ENCODE peak calls at places on chromosomes 16 and 17, in four cellular contexts. One of them, this sample, is unnamed.

GRCh38 chr17:81693491-81694360 is 9.4 kb upstream of the MRPL12 start:
- DNase-seq in HCT116: no peak
- DNase-seq in prostate gland: no peak
- DNase-seq in GM12878: no peak
- DNase-seq in this sample: no peak

GRCh38 chr16:86634290-86634689 is 55.9 kb downstream of the FOXL1 start:
- DNase-seq in HCT116: peak
- DNase-seq in prostate gland: no peak
- DNase-seq in GM12878: no peak
- DNase-seq in this sample: no peak

GRCh38 chr17:47225436-47225858 is 16.3 kb downstream of the MYL4 start:
- DNase-seq in HCT116: peak
- DNase-seq in prostate gland: peak
- DNase-seq in GM12878: no peak
- DNase-seq in this sample: no peak

GRCh38 chr16:24520983-24521382 is 18.4 kb upstream of the RBBP6 start:
- DNase-seq in HCT116: no peak
- DNase-seq in prostate gland: no peak
- DNase-seq in GM12878: no peak
- DNase-seq in this sample: no peak

GRCh38 chr16:47018223-47018891 is 44.9 kb upstream of the DNAJA2 start:
- DNase-seq in HCT116: peak
- DNase-seq in prostate gland: peak
- DNase-seq in GM12878: peak
- DNase-seq in this sample: peak

GRCh38 chr16:1762879-1763520 is 8.3 kb downstream of the NME3 start:
- DNase-seq in HCT116: no peak
- DNase-seq in prostate gland: no peak
- DNase-seq in GM12878: no peak
- DNase-seq in this sample: no peak

GRCh38 chr16:79301036-79301435 is 299.5 kb downstream of the MAF start:
- DNase-seq in HCT116: no peak
- DNase-seq in prostate gland: no peak
- DNase-seq in GM12878: no peak
- DNase-seq in this sample: no peak

GRCh38 chr16:17228048-17228707 is 242.6 kb downstream of the XYLT1 start:
- DNase-seq in HCT116: no peak
- DNase-seq in prostate gland: no peak
- DNase-seq in GM12878: no peak
- DNase-seq in this sample: no peak

GRCh38 chr16:54935411-54936085 is 4.9 kb downstream of the IRX5 start:
- DNase-seq in HCT116: no peak
- DNase-seq in prostate gland: no peak
- DNase-seq in GM12878: no peak
- DNase-seq in this sample: no peak

GRCh38 chr17:4735825-4736651 is 3.6 kb upstream of the ZMYND15 start:
- DNase-seq in HCT116: no peak
- DNase-seq in prostate gland: no peak
- DNase-seq in GM12878: no peak
- DNase-seq in this sample: no peak

GRCh38 chr17:17254026-17254425 is 17.1 kb upstream of the FLCN start:
- DNase-seq in HCT116: no peak
- DNase-seq in prostate gland: no peak
- DNase-seq in GM12878: no peak
- DNase-seq in this sample: no peak

GRCh38 chr16:58563235-58563634 is 47.9 kb downstream of the SETD6 start:
- DNase-seq in HCT116: no peak
- DNase-seq in prostate gland: no peak
- DNase-seq in GM12878: no peak
- DNase-seq in this sample: no peak

GRCh38 chr17:42127414-42127813 is 4.8 kb downstream of the HSPB9 start:
- DNase-seq in HCT116: no peak
- DNase-seq in prostate gland: no peak
- DNase-seq in GM12878: no peak
- DNase-seq in this sample: no peak

GRCh38 chr17:42130310-42130936 is 7.8 kb downstream of the HSPB9 start:
- DNase-seq in HCT116: no peak
- DNase-seq in prostate gland: no peak
- DNase-seq in GM12878: no peak
- DNase-seq in this sample: no peak

GRCh38 chr17:42131232-42131631 is 8.6 kb downstream of the HSPB9 start:
- DNase-seq in HCT116: no peak
- DNase-seq in prostate gland: no peak
- DNase-seq in GM12878: no peak
- DNase-seq in this sample: no peak

GRCh38 chr17:42126836-42127235 is 4.2 kb downstream of the HSPB9 start:
- DNase-seq in HCT116: no peak
- DNase-seq in prostate gland: no peak
- DNase-seq in GM12878: no peak
- DNase-seq in this sample: no peak

GRCh38 chr17:42129109-42129837 is 6.7 kb downstream of the HSPB9 start:
- DNase-seq in HCT116: no peak
- DNase-seq in prostate gland: no peak
- DNase-seq in GM12878: no peak
- DNase-seq in this sample: no peak
- TF ChIP-seq POLR2AphosphoS5 in HCT116: no peak
- TF ChIP-seq POLR2AphosphoS5 in prostate gland: no peak
- TF ChIP-seq POLR2AphosphoS5 in GM12878: no peak
- TF ChIP-seq POLR2AphosphoS5 in this sample: peak

GRCh38 chr16:88358033-88358481 is 24.7 kb upstream of the ZNF469 start:
- DNase-seq in HCT116: no peak
- DNase-seq in prostate gland: no peak
- DNase-seq in GM12878: no peak
- DNase-seq in this sample: no peak
- TF ChIP-seq POLR2AphosphoS5 in HCT116: no peak
- TF ChIP-seq POLR2AphosphoS5 in prostate gland: no peak
- TF ChIP-seq POLR2AphosphoS5 in GM12878: no peak
- TF ChIP-seq POLR2AphosphoS5 in this sample: no peak

GRCh38 chr17:46170609-46171432 is 22.4 kb downstream of the KANSL1 start:
- DNase-seq in HCT116: no peak
- DNase-seq in prostate gland: no peak
- DNase-seq in GM12878: no peak
- DNase-seq in this sample: no peak
- TF ChIP-seq POLR2AphosphoS5 in HCT116: no peak
- TF ChIP-seq POLR2AphosphoS5 in prostate gland: no peak
- TF ChIP-seq POLR2AphosphoS5 in GM12878: no peak
- TF ChIP-seq POLR2AphosphoS5 in this sample: peak

GRCh38 chr17:72387969-72388368 is 267.1 kb downstream of the SOX9 start:
- DNase-seq in HCT116: no peak
- DNase-seq in prostate gland: no peak
- DNase-seq in GM12878: no peak
- DNase-seq in this sample: no peak
- TF ChIP-seq POLR2AphosphoS5 in HCT116: no peak
- TF ChIP-seq POLR2AphosphoS5 in prostate gland: no peak
- TF ChIP-seq POLR2AphosphoS5 in GM12878: no peak
- TF ChIP-seq POLR2AphosphoS5 in this sample: no peak

GRCh38 chr17:66836063-66837005 is 1.4 kb downstream of the CACNG5 start:
- DNase-seq in HCT116: no peak
- DNase-seq in prostate gland: no peak
- DNase-seq in GM12878: no peak
- DNase-seq in this sample: no peak
- TF ChIP-seq POLR2AphosphoS5 in HCT116: no peak
- TF ChIP-seq POLR2AphosphoS5 in prostate gland: no peak
- TF ChIP-seq POLR2AphosphoS5 in GM12878: no peak
- TF ChIP-seq POLR2AphosphoS5 in this sample: no peak

DNA sequence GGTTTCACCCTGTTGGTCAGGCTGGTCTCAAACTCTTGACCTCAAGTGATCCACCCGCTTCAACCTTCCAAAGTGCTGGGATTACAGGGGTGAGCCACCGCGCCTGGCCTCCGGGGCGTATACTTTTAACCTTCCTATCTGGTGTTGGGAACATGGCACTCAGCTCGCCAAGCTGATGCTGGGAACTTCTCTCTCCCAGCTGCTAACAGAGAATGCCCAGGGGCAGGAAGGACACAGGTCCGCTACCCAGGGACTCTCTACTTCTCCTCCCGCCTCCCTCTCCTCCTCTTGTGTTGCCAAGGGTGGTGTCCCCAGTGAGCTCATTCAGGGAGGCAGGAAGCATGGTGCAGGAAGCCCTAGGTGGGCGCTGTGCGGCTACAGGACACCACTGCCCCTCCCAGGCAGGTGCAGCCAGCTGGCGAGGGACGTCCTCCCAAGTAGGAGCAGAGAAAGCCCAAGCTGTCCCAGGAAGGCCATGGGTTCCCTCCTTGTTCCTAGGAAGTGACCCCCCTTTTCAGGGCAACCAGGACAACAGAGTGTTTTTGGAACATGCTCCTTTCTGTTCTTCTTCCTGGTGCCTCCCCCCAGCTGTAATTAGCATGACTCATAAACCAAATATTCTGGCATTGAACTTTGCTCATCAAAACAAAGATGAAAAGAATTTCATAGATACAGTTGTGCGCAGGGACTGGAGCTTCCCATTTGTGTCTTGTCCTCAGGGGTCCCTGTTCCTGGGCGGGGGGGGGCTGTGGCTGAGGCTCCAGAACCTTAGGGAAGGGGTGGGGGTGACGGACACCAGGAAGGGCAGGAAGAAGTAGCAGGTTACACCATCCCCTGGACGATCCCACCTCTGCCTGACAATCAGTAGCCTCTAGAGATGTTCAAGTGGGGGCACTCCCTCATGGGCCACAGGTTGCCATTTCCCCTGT is 2.6 kb downstream of the C1QTNF1 start:
- DNase-seq in HCT116: peak
- DNase-seq in prostate gland: no peak
- DNase-seq in GM12878: no peak
- DNase-seq in this sample: no peak
- TF ChIP-seq POLR2AphosphoS5 in HCT116: no peak
- TF ChIP-seq POLR2AphosphoS5 in prostate gland: peak
- TF ChIP-seq POLR2AphosphoS5 in GM12878: no peak
- TF ChIP-seq POLR2AphosphoS5 in this sample: no peak

GRCh38 chr17:40028595-40028994 is 13.4 kb downstream of the CSF3 start:
- DNase-seq in HCT116: no peak
- DNase-seq in prostate gland: no peak
- DNase-seq in GM12878: no peak
- DNase-seq in this sample: no peak
- TF ChIP-seq POLR2AphosphoS5 in HCT116: no peak
- TF ChIP-seq POLR2AphosphoS5 in prostate gland: no peak
- TF ChIP-seq POLR2AphosphoS5 in GM12878: no peak
- TF ChIP-seq POLR2AphosphoS5 in this sample: no peak

DNA sequence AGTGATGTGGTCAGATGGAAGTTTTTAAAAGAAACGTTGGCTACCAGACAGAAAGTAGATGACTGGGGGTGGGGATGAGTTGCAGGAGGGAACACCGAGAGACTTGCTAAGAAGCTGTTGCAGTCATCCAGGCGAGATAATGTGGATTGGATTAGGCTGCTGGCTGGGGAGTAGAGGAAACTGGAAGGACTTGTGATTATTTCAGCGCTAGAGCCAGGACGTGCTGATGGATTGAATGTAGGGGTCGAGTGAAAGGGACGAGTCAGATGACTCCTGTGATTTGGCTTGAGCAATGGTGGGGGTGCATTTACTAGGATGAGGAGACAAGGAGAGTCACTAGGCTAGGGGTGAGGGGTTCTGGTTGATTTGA is 88.5 kb downstream of the CLEC16A start:
- DNase-seq in HCT116: no peak
- DNase-seq in prostate gland: no peak
- DNase-seq in GM12878: no peak
- DNase-seq in this sample: no peak
- TF ChIP-seq POLR2AphosphoS5 in HCT116: no peak
- TF ChIP-seq POLR2AphosphoS5 in prostate gland: peak
- TF ChIP-seq POLR2AphosphoS5 in GM12878: no peak
- TF ChIP-seq POLR2AphosphoS5 in this sample: no peak

DNA sequence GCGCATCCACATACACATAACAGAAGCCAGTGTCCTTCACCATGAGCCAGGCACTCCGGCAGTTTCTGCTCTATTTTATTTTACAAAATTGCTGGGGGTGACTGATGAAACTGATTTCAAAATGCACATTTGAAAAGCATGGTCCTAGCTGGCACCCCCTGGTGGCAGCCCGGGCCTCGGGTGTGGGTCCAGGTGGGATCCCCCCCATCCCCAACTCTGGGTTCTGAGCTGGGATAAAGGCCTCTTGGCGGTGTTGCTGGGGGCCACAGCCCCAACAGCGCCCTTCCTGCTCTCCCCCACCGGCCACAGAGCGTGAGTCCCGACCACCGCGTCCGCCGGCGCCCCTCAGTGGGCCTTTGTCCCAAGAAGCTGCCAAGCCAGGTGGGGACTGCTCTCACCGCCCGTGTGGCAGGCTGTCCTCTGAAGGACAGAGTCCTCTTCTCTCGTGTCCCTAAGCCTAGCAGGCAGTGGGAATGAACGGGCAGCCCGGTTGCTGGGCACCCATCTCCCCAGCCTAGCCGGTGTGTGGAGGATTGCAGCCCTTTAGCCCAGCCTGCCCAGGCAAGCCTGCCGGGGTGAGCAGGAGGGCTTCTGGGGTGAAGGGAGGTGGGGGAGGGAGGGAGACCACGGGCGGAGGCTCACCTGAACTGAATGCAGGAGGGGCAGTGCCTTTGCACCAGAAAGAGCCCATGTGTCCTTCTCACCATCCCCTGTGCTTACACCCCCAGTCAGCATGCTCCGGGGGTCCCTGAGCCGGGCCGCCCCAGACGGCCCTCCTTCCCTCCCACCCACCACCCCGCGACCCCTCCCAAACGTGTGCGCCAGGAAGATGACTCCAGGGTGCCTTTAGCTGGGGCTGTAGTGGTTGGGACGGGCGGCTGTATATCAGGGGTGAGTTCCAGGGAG is 898 bp downstream of the SNAI3 start:
- DNase-seq in HCT116: no peak
- DNase-seq in prostate gland: no peak
- DNase-seq in GM12878: no peak
- DNase-seq in this sample: no peak
- TF ChIP-seq POLR2AphosphoS5 in HCT116: no peak
- TF ChIP-seq POLR2AphosphoS5 in prostate gland: no peak
- TF ChIP-seq POLR2AphosphoS5 in GM12878: no peak
- TF ChIP-seq POLR2AphosphoS5 in this sample: no peak

This sample was measured in GM12891.